ENCODE peak calls at places on chromosomes 13 and 19, in four cellular contexts. One of them, this sample, is unnamed.

GRCh38 chr19:4722671-4723464 is 774 bp downstream of the DPP9 start:
- DNase-seq in uterus: peak
- DNase-seq in NCI-H1092 treated with DMSO at 0.1 percent for 48 hours: no peak
- DNase-seq in stimulated activated naive CD8-positive, alpha-beta T cell treated with anti-CD3 and anti-CD28 coated beads, Interleukin-15, Interleukin-2, amounts not matched to agents 100 U/mL and 50 U/mL, for 24 hours: peak
- DNase-seq in this sample: peak

GRCh38 chr13:101579291-101579802 is 126.9 kb downstream of the ITGBL1 start:
- DNase-seq in stimulated activated naive CD8-positive, alpha-beta T cell treated with anti-CD3 and anti-CD28 coated beads, Interleukin-15, Interleukin-2, amounts not matched to agents 100 U/mL and 50 U/mL, for 24 hours: no peak
- DNase-seq in uterus: no peak
- DNase-seq in NCI-H1092 treated with DMSO at 0.1 percent for 48 hours: peak
- DNase-seq in this sample: no peak

GRCh38 chr13:113053801-113054604 is 51.6 kb upstream of the F7 start:
- DNase-seq in stimulated activated naive CD8-positive, alpha-beta T cell treated with anti-CD3 and anti-CD28 coated beads, Interleukin-15, Interleukin-2, amounts not matched to agents 100 U/mL and 50 U/mL, for 24 hours: no peak
- DNase-seq in NCI-H1092 treated with DMSO at 0.1 percent for 48 hours: no peak
- DNase-seq in uterus: no peak
- DNase-seq in this sample: no peak

GRCh38 chr13:71483733-71484132 is 383.3 kb downstream of the DACH1 start:
- DNase-seq in NCI-H1092 treated with DMSO at 0.1 percent for 48 hours: no peak
- DNase-seq in stimulated activated naive CD8-positive, alpha-beta T cell treated with anti-CD3 and anti-CD28 coated beads, Interleukin-15, Interleukin-2, amounts not matched to agents 100 U/mL and 50 U/mL, for 24 hours: no peak
- DNase-seq in uterus: no peak
- DNase-seq in this sample: no peak

GRCh38 chr19:15402411-15403150 is 16.2 kb downstream of the AKAP8L start:
- DNase-seq in NCI-H1092 treated with DMSO at 0.1 percent for 48 hours: no peak
- DNase-seq in stimulated activated naive CD8-positive, alpha-beta T cell treated with anti-CD3 and anti-CD28 coated beads, Interleukin-15, Interleukin-2, amounts not matched to agents 100 U/mL and 50 U/mL, for 24 hours: no peak
- DNase-seq in uterus: no peak
- DNase-seq in this sample: no peak

GRCh38 chr13:79281335-79281734 is 124.7 kb downstream of the RBM26 start:
- DNase-seq in stimulated activated naive CD8-positive, alpha-beta T cell treated with anti-CD3 and anti-CD28 coated beads, Interleukin-15, Interleukin-2, amounts not matched to agents 100 U/mL and 50 U/mL, for 24 hours: no peak
- DNase-seq in uterus: no peak
- DNase-seq in NCI-H1092 treated with DMSO at 0.1 percent for 48 hours: no peak
- DNase-seq in this sample: no peak

GRCh38 chr13:83881917-83882625 is at the start of gene SLITRK1:
- DNase-seq in stimulated activated naive CD8-positive, alpha-beta T cell treated with anti-CD3 and anti-CD28 coated beads, Interleukin-15, Interleukin-2, amounts not matched to agents 100 U/mL and 50 U/mL, for 24 hours: peak
- DNase-seq in NCI-H1092 treated with DMSO at 0.1 percent for 48 hours: peak
- DNase-seq in uterus: no peak
- DNase-seq in this sample: peak

GRCh38 chr13:38417727-38418126 is 68.1 kb downstream of the UFM1 start:
- DNase-seq in NCI-H1092 treated with DMSO at 0.1 percent for 48 hours: no peak
- DNase-seq in stimulated activated naive CD8-positive, alpha-beta T cell treated with anti-CD3 and anti-CD28 coated beads, Interleukin-15, Interleukin-2, amounts not matched to agents 100 U/mL and 50 U/mL, for 24 hours: no peak
- DNase-seq in uterus: no peak
- DNase-seq in this sample: peak

GRCh38 chr19:36401475-36401874 is 17.0 kb downstream of the ZFP82 start:
- DNase-seq in stimulated activated naive CD8-positive, alpha-beta T cell treated with anti-CD3 and anti-CD28 coated beads, Interleukin-15, Interleukin-2, amounts not matched to agents 100 U/mL and 50 U/mL, for 24 hours: no peak
- DNase-seq in NCI-H1092 treated with DMSO at 0.1 percent for 48 hours: no peak
- DNase-seq in uterus: no peak
- DNase-seq in this sample: no peak

GRCh38 chr19:43555185-43555770 is 20.0 kb downstream of the XRCC1 start:
- DNase-seq in uterus: peak
- DNase-seq in NCI-H1092 treated with DMSO at 0.1 percent for 48 hours: peak
- DNase-seq in stimulated activated naive CD8-positive, alpha-beta T cell treated with anti-CD3 and anti-CD28 coated beads, Interleukin-15, Interleukin-2, amounts not matched to agents 100 U/mL and 50 U/mL, for 24 hours: peak
- DNase-seq in this sample: peak

GRCh38 chr19:45528149-45528743 is 21.0 kb downstream of the VASP start:
- DNase-seq in uterus: no peak
- DNase-seq in stimulated activated naive CD8-positive, alpha-beta T cell treated with anti-CD3 and anti-CD28 coated beads, Interleukin-15, Interleukin-2, amounts not matched to agents 100 U/mL and 50 U/mL, for 24 hours: no peak
- DNase-seq in NCI-H1092 treated with DMSO at 0.1 percent for 48 hours: no peak
- DNase-seq in this sample: no peak

GRCh38 chr13:27806744-27807387 is 14.6 kb downstream of the GSX1 start:
- DNase-seq in stimulated activated naive CD8-positive, alpha-beta T cell treated with anti-CD3 and anti-CD28 coated beads, Interleukin-15, Interleukin-2, amounts not matched to agents 100 U/mL and 50 U/mL, for 24 hours: no peak
- DNase-seq in uterus: no peak
- DNase-seq in NCI-H1092 treated with DMSO at 0.1 percent for 48 hours: no peak
- DNase-seq in this sample: no peak

GRCh38 chr19:1407662-1408299 is 395 bp downstream of the DAZAP1 start:
- DNase-seq in NCI-H1092 treated with DMSO at 0.1 percent for 48 hours: peak
- DNase-seq in stimulated activated naive CD8-positive, alpha-beta T cell treated with anti-CD3 and anti-CD28 coated beads, Interleukin-15, Interleukin-2, amounts not matched to agents 100 U/mL and 50 U/mL, for 24 hours: peak
- DNase-seq in uterus: peak
- DNase-seq in this sample: no peak

GRCh38 chr19:5113101-5113557 is 144.2 kb downstream of the KDM4B start:
- DNase-seq in uterus: no peak
- DNase-seq in NCI-H1092 treated with DMSO at 0.1 percent for 48 hours: no peak
- DNase-seq in stimulated activated naive CD8-positive, alpha-beta T cell treated with anti-CD3 and anti-CD28 coated beads, Interleukin-15, Interleukin-2, amounts not matched to agents 100 U/mL and 50 U/mL, for 24 hours: no peak
- DNase-seq in this sample: no peak

GRCh38 chr13:26605845-26606244 is 48.4 kb downstream of the WASF3 start:
- DNase-seq in uterus: no peak
- DNase-seq in stimulated activated naive CD8-positive, alpha-beta T cell treated with anti-CD3 and anti-CD28 coated beads, Interleukin-15, Interleukin-2, amounts not matched to agents 100 U/mL and 50 U/mL, for 24 hours: no peak
- DNase-seq in NCI-H1092 treated with DMSO at 0.1 percent for 48 hours: no peak
- DNase-seq in this sample: no peak

GRCh38 chr19:29528946-29529645 is 3.3 kb downstream of the VSTM2B start:
- DNase-seq in stimulated activated naive CD8-positive, alpha-beta T cell treated with anti-CD3 and anti-CD28 coated beads, Interleukin-15, Interleukin-2, amounts not matched to agents 100 U/mL and 50 U/mL, for 24 hours: no peak
- DNase-seq in uterus: no peak
- DNase-seq in NCI-H1092 treated with DMSO at 0.1 percent for 48 hours: no peak
- DNase-seq in this sample: no peak

GRCh38 chr13:50594276-50594970 is 249.1 kb downstream of the DLEU7 start:
- DNase-seq in stimulated activated naive CD8-positive, alpha-beta T cell treated with anti-CD3 and anti-CD28 coated beads, Interleukin-15, Interleukin-2, amounts not matched to agents 100 U/mL and 50 U/mL, for 24 hours: peak
- DNase-seq in NCI-H1092 treated with DMSO at 0.1 percent for 48 hours: no peak
- DNase-seq in uterus: no peak
- DNase-seq in this sample: peak